ENCODE peak calls at places on chromosomes 11 and 22, in nine cellular contexts. One of them, this sample, is unnamed.

GRCh38 chr11:14148653-14149273 is 186.2 kb downstream of the SPON1 start:
- DNase-seq in activated naive CD8-positive, alpha-beta T cell treated with anti-CD3 and anti-CD28 coated beads, Interleukin-2, amount 50 U/mL, for 16 hours: no peak
- DNase-seq in fibroblast of mammary gland: peak; percentile 59
- DNase-seq in activated gamma-delta T cell treated with Interleukin-2 at 50 U/mL for 16 hours: no peak
- DNase-seq in upper lobe of right lung: no peak
- DNase-seq in GM04504: peak; percentile 13
- DNase-seq in anterior cingulate cortex: no peak
- DNase-seq in stimulated activated CD4-positive, alpha-beta T cell treated with anti-CD3 and anti-CD28 coated beads, Interleukin-4, amount 100 ng/mL, for 4 hours: no peak
- DNase-seq in SJSA1: no peak
- DNase-seq in this sample: no peak

GRCh38 chr11:69638941-69639681 is 1.8 kb upstream of the CCND1 start:
- DNase-seq in activated naive CD8-positive, alpha-beta T cell treated with anti-CD3 and anti-CD28 coated beads, Interleukin-2, amount 50 U/mL, for 16 hours: no peak
- DNase-seq in fibroblast of mammary gland: peak; percentile 96
- DNase-seq in activated gamma-delta T cell treated with Interleukin-2 at 50 U/mL for 16 hours: no peak
- DNase-seq in upper lobe of right lung: peak; percentile 96
- DNase-seq in GM04504: peak; percentile 92
- DNase-seq in anterior cingulate cortex: peak; percentile 64
- DNase-seq in stimulated activated CD4-positive, alpha-beta T cell treated with anti-CD3 and anti-CD28 coated beads, Interleukin-4, amount 100 ng/mL, for 4 hours: no peak
- DNase-seq in SJSA1: peak; percentile 100
- DNase-seq in this sample: peak; percentile 41

GRCh38 chr22:30665266-30665665 is 2.4 kb downstream of the DUSP18 start:
- DNase-seq in activated naive CD8-positive, alpha-beta T cell treated with anti-CD3 and anti-CD28 coated beads, Interleukin-2, amount 50 U/mL, for 16 hours: no peak
- DNase-seq in fibroblast of mammary gland: no peak
- DNase-seq in activated gamma-delta T cell treated with Interleukin-2 at 50 U/mL for 16 hours: no peak
- DNase-seq in upper lobe of right lung: no peak
- DNase-seq in GM04504: no peak
- DNase-seq in anterior cingulate cortex: no peak
- DNase-seq in stimulated activated CD4-positive, alpha-beta T cell treated with anti-CD3 and anti-CD28 coated beads, Interleukin-4, amount 100 ng/mL, for 4 hours: no peak
- DNase-seq in SJSA1: no peak
- DNase-seq in this sample: no peak

GRCh38 chr11:77557553-77557952 is 32.2 kb upstream of the AQP11 start:
- DNase-seq in activated naive CD8-positive, alpha-beta T cell treated with anti-CD3 and anti-CD28 coated beads, Interleukin-2, amount 50 U/mL, for 16 hours: no peak
- DNase-seq in fibroblast of mammary gland: peak; percentile 31
- DNase-seq in activated gamma-delta T cell treated with Interleukin-2 at 50 U/mL for 16 hours: no peak
- DNase-seq in upper lobe of right lung: no peak
- DNase-seq in GM04504: no peak
- DNase-seq in anterior cingulate cortex: no peak
- DNase-seq in stimulated activated CD4-positive, alpha-beta T cell treated with anti-CD3 and anti-CD28 coated beads, Interleukin-4, amount 100 ng/mL, for 4 hours: no peak
- DNase-seq in SJSA1: no peak
- DNase-seq in this sample: no peak

GRCh38 chr22:39253427-39254070 is 8.8 kb upstream of the PDGFB start:
- DNase-seq in activated naive CD8-positive, alpha-beta T cell treated with anti-CD3 and anti-CD28 coated beads, Interleukin-2, amount 50 U/mL, for 16 hours: no peak
- DNase-seq in fibroblast of mammary gland: peak; percentile 84
- DNase-seq in activated gamma-delta T cell treated with Interleukin-2 at 50 U/mL for 16 hours: no peak
- DNase-seq in upper lobe of right lung: no peak
- DNase-seq in GM04504: peak; percentile 44
- DNase-seq in anterior cingulate cortex: peak; percentile 47
- DNase-seq in stimulated activated CD4-positive, alpha-beta T cell treated with anti-CD3 and anti-CD28 coated beads, Interleukin-4, amount 100 ng/mL, for 4 hours: no peak
- DNase-seq in SJSA1: peak; percentile 88
- DNase-seq in this sample: no peak

GRCh38 chr11:2689551-2690260 is 10.1 kb downstream of the KCNQ1OT1 start:
- DNase-seq in activated naive CD8-positive, alpha-beta T cell treated with anti-CD3 and anti-CD28 coated beads, Interleukin-2, amount 50 U/mL, for 16 hours: no peak
- DNase-seq in fibroblast of mammary gland: no peak
- DNase-seq in activated gamma-delta T cell treated with Interleukin-2 at 50 U/mL for 16 hours: no peak
- DNase-seq in upper lobe of right lung: peak; percentile 48
- DNase-seq in GM04504: no peak
- DNase-seq in anterior cingulate cortex: no peak
- DNase-seq in stimulated activated CD4-positive, alpha-beta T cell treated with anti-CD3 and anti-CD28 coated beads, Interleukin-4, amount 100 ng/mL, for 4 hours: no peak
- DNase-seq in SJSA1: no peak
- DNase-seq in this sample: no peak

GRCh38 chr11:20541503-20541902 is 57.9 kb upstream of the SLC6A5 start:
- DNase-seq in activated naive CD8-positive, alpha-beta T cell treated with anti-CD3 and anti-CD28 coated beads, Interleukin-2, amount 50 U/mL, for 16 hours: no peak
- DNase-seq in fibroblast of mammary gland: no peak
- DNase-seq in activated gamma-delta T cell treated with Interleukin-2 at 50 U/mL for 16 hours: no peak
- DNase-seq in upper lobe of right lung: no peak
- DNase-seq in GM04504: no peak
- DNase-seq in anterior cingulate cortex: no peak
- DNase-seq in stimulated activated CD4-positive, alpha-beta T cell treated with anti-CD3 and anti-CD28 coated beads, Interleukin-4, amount 100 ng/mL, for 4 hours: no peak
- DNase-seq in SJSA1: no peak
- DNase-seq in this sample: no peak

GRCh38 chr22:40606306-40606705 is 30.2 kb downstream of the MRTFA start:
- DNase-seq in activated naive CD8-positive, alpha-beta T cell treated with anti-CD3 and anti-CD28 coated beads, Interleukin-2, amount 50 U/mL, for 16 hours: no peak
- DNase-seq in fibroblast of mammary gland: no peak
- DNase-seq in activated gamma-delta T cell treated with Interleukin-2 at 50 U/mL for 16 hours: no peak
- DNase-seq in upper lobe of right lung: no peak
- DNase-seq in GM04504: no peak
- DNase-seq in anterior cingulate cortex: no peak
- DNase-seq in stimulated activated CD4-positive, alpha-beta T cell treated with anti-CD3 and anti-CD28 coated beads, Interleukin-4, amount 100 ng/mL, for 4 hours: no peak
- DNase-seq in SJSA1: no peak
- DNase-seq in this sample: no peak

GRCh38 chr11:27444801-27445215 is 27.8 kb downstream of the LGR4 start:
- DNase-seq in activated naive CD8-positive, alpha-beta T cell treated with anti-CD3 and anti-CD28 coated beads, Interleukin-2, amount 50 U/mL, for 16 hours: no peak
- DNase-seq in fibroblast of mammary gland: no peak
- DNase-seq in activated gamma-delta T cell treated with Interleukin-2 at 50 U/mL for 16 hours: no peak
- DNase-seq in upper lobe of right lung: no peak
- DNase-seq in GM04504: no peak
- DNase-seq in anterior cingulate cortex: no peak
- DNase-seq in stimulated activated CD4-positive, alpha-beta T cell treated with anti-CD3 and anti-CD28 coated beads, Interleukin-4, amount 100 ng/mL, for 4 hours: no peak
- DNase-seq in SJSA1: no peak
- DNase-seq in this sample: no peak

GRCh38 chr22:26724414-26724813 is 67.0 kb downstream of the MIAT start:
- DNase-seq in activated naive CD8-positive, alpha-beta T cell treated with anti-CD3 and anti-CD28 coated beads, Interleukin-2, amount 50 U/mL, for 16 hours: no peak
- DNase-seq in fibroblast of mammary gland: no peak
- DNase-seq in activated gamma-delta T cell treated with Interleukin-2 at 50 U/mL for 16 hours: no peak
- DNase-seq in upper lobe of right lung: no peak
- DNase-seq in GM04504: no peak
- DNase-seq in anterior cingulate cortex: no peak
- DNase-seq in stimulated activated CD4-positive, alpha-beta T cell treated with anti-CD3 and anti-CD28 coated beads, Interleukin-4, amount 100 ng/mL, for 4 hours: no peak
- DNase-seq in SJSA1: no peak
- DNase-seq in this sample: no peak

GRCh38 chr11:125464266-125464662 is 31.8 kb downstream of the FEZ1 start:
- DNase-seq in activated naive CD8-positive, alpha-beta T cell treated with anti-CD3 and anti-CD28 coated beads, Interleukin-2, amount 50 U/mL, for 16 hours: no peak
- DNase-seq in fibroblast of mammary gland: peak; percentile 47
- DNase-seq in activated gamma-delta T cell treated with Interleukin-2 at 50 U/mL for 16 hours: no peak
- DNase-seq in upper lobe of right lung: no peak
- DNase-seq in GM04504: no peak
- DNase-seq in anterior cingulate cortex: no peak
- DNase-seq in stimulated activated CD4-positive, alpha-beta T cell treated with anti-CD3 and anti-CD28 coated beads, Interleukin-4, amount 100 ng/mL, for 4 hours: no peak
- DNase-seq in SJSA1: no peak
- DNase-seq in this sample: no peak

GRCh38 chr22:30241576-30242371 is 4.8 kb downstream of the LIF start:
- DNase-seq in activated naive CD8-positive, alpha-beta T cell treated with anti-CD3 and anti-CD28 coated beads, Interleukin-2, amount 50 U/mL, for 16 hours: no peak
- DNase-seq in fibroblast of mammary gland: no peak
- DNase-seq in activated gamma-delta T cell treated with Interleukin-2 at 50 U/mL for 16 hours: no peak
- DNase-seq in upper lobe of right lung: no peak
- DNase-seq in GM04504: no peak
- DNase-seq in anterior cingulate cortex: no peak
- DNase-seq in stimulated activated CD4-positive, alpha-beta T cell treated with anti-CD3 and anti-CD28 coated beads, Interleukin-4, amount 100 ng/mL, for 4 hours: no peak
- DNase-seq in SJSA1: no peak
- DNase-seq in this sample: no peak

GRCh38 chr22:37741312-37741795 is 44.5 kb downstream of the TRIOBP start:
- DNase-seq in activated naive CD8-positive, alpha-beta T cell treated with anti-CD3 and anti-CD28 coated beads, Interleukin-2, amount 50 U/mL, for 16 hours: no peak
- DNase-seq in fibroblast of mammary gland: peak; percentile 99
- DNase-seq in activated gamma-delta T cell treated with Interleukin-2 at 50 U/mL for 16 hours: no peak
- DNase-seq in upper lobe of right lung: peak; percentile 85
- DNase-seq in GM04504: peak; percentile 96
- DNase-seq in anterior cingulate cortex: no peak
- DNase-seq in stimulated activated CD4-positive, alpha-beta T cell treated with anti-CD3 and anti-CD28 coated beads, Interleukin-4, amount 100 ng/mL, for 4 hours: no peak
- DNase-seq in SJSA1: peak; percentile 69
- DNase-seq in this sample: no peak

GRCh38 chr11:126884192-126884973 is 116.2 kb downstream of the KIRREL3 start:
- DNase-seq in activated naive CD8-positive, alpha-beta T cell treated with anti-CD3 and anti-CD28 coated beads, Interleukin-2, amount 50 U/mL, for 16 hours: no peak
- DNase-seq in fibroblast of mammary gland: no peak
- DNase-seq in activated gamma-delta T cell treated with Interleukin-2 at 50 U/mL for 16 hours: no peak
- DNase-seq in upper lobe of right lung: no peak
- DNase-seq in GM04504: no peak
- DNase-seq in anterior cingulate cortex: no peak
- DNase-seq in stimulated activated CD4-positive, alpha-beta T cell treated with anti-CD3 and anti-CD28 coated beads, Interleukin-4, amount 100 ng/mL, for 4 hours: no peak
- DNase-seq in SJSA1: no peak
- DNase-seq in this sample: no peak

GRCh38 chr22:25777870-25778269 is 35.9 kb downstream of the MYO18B start:
- DNase-seq in activated naive CD8-positive, alpha-beta T cell treated with anti-CD3 and anti-CD28 coated beads, Interleukin-2, amount 50 U/mL, for 16 hours: no peak
- DNase-seq in fibroblast of mammary gland: peak; percentile 68
- DNase-seq in activated gamma-delta T cell treated with Interleukin-2 at 50 U/mL for 16 hours: no peak
- DNase-seq in upper lobe of right lung: no peak
- DNase-seq in GM04504: peak; percentile 15
- DNase-seq in anterior cingulate cortex: no peak
- DNase-seq in stimulated activated CD4-positive, alpha-beta T cell treated with anti-CD3 and anti-CD28 coated beads, Interleukin-4, amount 100 ng/mL, for 4 hours: no peak
- DNase-seq in SJSA1: no peak
- DNase-seq in this sample: no peak

GRCh38 chr11:103608566-103608965 is 427.9 kb upstream of the DDI1 start:
- DNase-seq in activated naive CD8-positive, alpha-beta T cell treated with anti-CD3 and anti-CD28 coated beads, Interleukin-2, amount 50 U/mL, for 16 hours: no peak
- DNase-seq in fibroblast of mammary gland: peak; percentile 84
- DNase-seq in activated gamma-delta T cell treated with Interleukin-2 at 50 U/mL for 16 hours: no peak
- DNase-seq in upper lobe of right lung: no peak
- DNase-seq in GM04504: no peak
- DNase-seq in anterior cingulate cortex: no peak
- DNase-seq in stimulated activated CD4-positive, alpha-beta T cell treated with anti-CD3 and anti-CD28 coated beads, Interleukin-4, amount 100 ng/mL, for 4 hours: no peak
- DNase-seq in SJSA1: no peak
- DNase-seq in this sample: no peak

GRCh38 chr11:109023029-109023428 is 358.2 kb downstream of the DDX10 start:
- DNase-seq in activated naive CD8-positive, alpha-beta T cell treated with anti-CD3 and anti-CD28 coated beads, Interleukin-2, amount 50 U/mL, for 16 hours: no peak
- DNase-seq in fibroblast of mammary gland: peak; percentile 90
- DNase-seq in activated gamma-delta T cell treated with Interleukin-2 at 50 U/mL for 16 hours: no peak
- DNase-seq in upper lobe of right lung: no peak
- DNase-seq in GM04504: no peak
- DNase-seq in anterior cingulate cortex: no peak
- DNase-seq in stimulated activated CD4-positive, alpha-beta T cell treated with anti-CD3 and anti-CD28 coated beads, Interleukin-4, amount 100 ng/mL, for 4 hours: no peak
- DNase-seq in SJSA1: no peak
- DNase-seq in this sample: no peak

GRCh38 chr11:86508604-86509471 is 134.2 kb downstream of the CCDC81 start:
- DNase-seq in activated naive CD8-positive, alpha-beta T cell treated with anti-CD3 and anti-CD28 coated beads, Interleukin-2, amount 50 U/mL, for 16 hours: no peak
- DNase-seq in fibroblast of mammary gland: peak; percentile 57
- DNase-seq in activated gamma-delta T cell treated with Interleukin-2 at 50 U/mL for 16 hours: no peak
- DNase-seq in upper lobe of right lung: no peak
- DNase-seq in GM04504: no peak
- DNase-seq in anterior cingulate cortex: no peak
- DNase-seq in stimulated activated CD4-positive, alpha-beta T cell treated with anti-CD3 and anti-CD28 coated beads, Interleukin-4, amount 100 ng/mL, for 4 hours: no peak
- DNase-seq in SJSA1: no peak
- DNase-seq in this sample: no peak

GRCh38 chr22:18954333-18954732 is 18.2 kb upstream of the PRODH start:
- DNase-seq in activated naive CD8-positive, alpha-beta T cell treated with anti-CD3 and anti-CD28 coated beads, Interleukin-2, amount 50 U/mL, for 16 hours: peak; percentile 32
- DNase-seq in fibroblast of mammary gland: peak; percentile 27
- DNase-seq in activated gamma-delta T cell treated with Interleukin-2 at 50 U/mL for 16 hours: peak; percentile 53
- DNase-seq in upper lobe of right lung: peak; percentile 84
- DNase-seq in GM04504: peak; percentile 7
- DNase-seq in anterior cingulate cortex: peak; percentile 45
- DNase-seq in stimulated activated CD4-positive, alpha-beta T cell treated with anti-CD3 and anti-CD28 coated beads, Interleukin-4, amount 100 ng/mL, for 4 hours: peak; percentile 30
- DNase-seq in SJSA1: peak; percentile 63
- DNase-seq in this sample: peak; percentile 72

GRCh38 chr11:26944866-26945664 is 48.8 kb upstream of the FIBIN start:
- DNase-seq in activated naive CD8-positive, alpha-beta T cell treated with anti-CD3 and anti-CD28 coated beads, Interleukin-2, amount 50 U/mL, for 16 hours: no peak
- DNase-seq in fibroblast of mammary gland: peak; percentile 97
- DNase-seq in activated gamma-delta T cell treated with Interleukin-2 at 50 U/mL for 16 hours: no peak
- DNase-seq in upper lobe of right lung: no peak
- DNase-seq in GM04504: peak; percentile 78
- DNase-seq in anterior cingulate cortex: no peak
- DNase-seq in stimulated activated CD4-positive, alpha-beta T cell treated with anti-CD3 and anti-CD28 coated beads, Interleukin-4, amount 100 ng/mL, for 4 hours: no peak
- DNase-seq in SJSA1: no peak
- DNase-seq in this sample: no peak

GRCh38 chr11:9826390-9826789 is 162.5 kb downstream of the SWAP70 start:
- DNase-seq in activated naive CD8-positive, alpha-beta T cell treated with anti-CD3 and anti-CD28 coated beads, Interleukin-2, amount 50 U/mL, for 16 hours: no peak
- DNase-seq in fibroblast of mammary gland: no peak
- DNase-seq in activated gamma-delta T cell treated with Interleukin-2 at 50 U/mL for 16 hours: no peak
- DNase-seq in upper lobe of right lung: no peak
- DNase-seq in GM04504: no peak
- DNase-seq in anterior cingulate cortex: no peak
- DNase-seq in stimulated activated CD4-positive, alpha-beta T cell treated with anti-CD3 and anti-CD28 coated beads, Interleukin-4, amount 100 ng/mL, for 4 hours: no peak
- DNase-seq in SJSA1: no peak
- DNase-seq in this sample: no peak

GRCh38 chr22:29431986-29432385 is 6.4 kb upstream of the RFPL1 start:
- DNase-seq in activated naive CD8-positive, alpha-beta T cell treated with anti-CD3 and anti-CD28 coated beads, Interleukin-2, amount 50 U/mL, for 16 hours: no peak
- DNase-seq in fibroblast of mammary gland: no peak
- DNase-seq in activated gamma-delta T cell treated with Interleukin-2 at 50 U/mL for 16 hours: no peak
- DNase-seq in upper lobe of right lung: no peak
- DNase-seq in GM04504: no peak
- DNase-seq in anterior cingulate cortex: no peak
- DNase-seq in stimulated activated CD4-positive, alpha-beta T cell treated with anti-CD3 and anti-CD28 coated beads, Interleukin-4, amount 100 ng/mL, for 4 hours: no peak
- DNase-seq in SJSA1: no peak
- DNase-seq in this sample: no peak

GRCh38 chr22:44738347-44738715 is 14.0 kb upstream of the ARHGAP8 start:
- DNase-seq in activated naive CD8-positive, alpha-beta T cell treated with anti-CD3 and anti-CD28 coated beads, Interleukin-2, amount 50 U/mL, for 16 hours: no peak
- DNase-seq in fibroblast of mammary gland: no peak
- DNase-seq in activated gamma-delta T cell treated with Interleukin-2 at 50 U/mL for 16 hours: no peak
- DNase-seq in upper lobe of right lung: no peak
- DNase-seq in GM04504: no peak
- DNase-seq in anterior cingulate cortex: no peak
- DNase-seq in stimulated activated CD4-positive, alpha-beta T cell treated with anti-CD3 and anti-CD28 coated beads, Interleukin-4, amount 100 ng/mL, for 4 hours: no peak
- DNase-seq in SJSA1: no peak
- DNase-seq in this sample: no peak

GRCh38 chr11:35045219-35045819 is 93.7 kb upstream of the CD44 start:
- DNase-seq in activated naive CD8-positive, alpha-beta T cell treated with anti-CD3 and anti-CD28 coated beads, Interleukin-2, amount 50 U/mL, for 16 hours: no peak
- DNase-seq in fibroblast of mammary gland: no peak
- DNase-seq in activated gamma-delta T cell treated with Interleukin-2 at 50 U/mL for 16 hours: peak; percentile 72
- DNase-seq in upper lobe of right lung: no peak
- DNase-seq in GM04504: no peak
- DNase-seq in anterior cingulate cortex: no peak
- DNase-seq in stimulated activated CD4-positive, alpha-beta T cell treated with anti-CD3 and anti-CD28 coated beads, Interleukin-4, amount 100 ng/mL, for 4 hours: peak; percentile 73
- DNase-seq in SJSA1: no peak
- DNase-seq in this sample: peak; percentile 84

GRCh38 chr22:40082184-40082583 is 87.4 kb downstream of the FAM83F start:
- DNase-seq in activated naive CD8-positive, alpha-beta T cell treated with anti-CD3 and anti-CD28 coated beads, Interleukin-2, amount 50 U/mL, for 16 hours: no peak
- DNase-seq in fibroblast of mammary gland: no peak
- DNase-seq in activated gamma-delta T cell treated with Interleukin-2 at 50 U/mL for 16 hours: no peak
- DNase-seq in upper lobe of right lung: no peak
- DNase-seq in GM04504: no peak
- DNase-seq in anterior cingulate cortex: no peak
- DNase-seq in stimulated activated CD4-positive, alpha-beta T cell treated with anti-CD3 and anti-CD28 coated beads, Interleukin-4, amount 100 ng/mL, for 4 hours: no peak
- DNase-seq in SJSA1: no peak
- DNase-seq in this sample: no peak

GRCh38 chr11:79902493-79902892 is 461.7 kb upstream of the TENM4 start:
- DNase-seq in activated naive CD8-positive, alpha-beta T cell treated with anti-CD3 and anti-CD28 coated beads, Interleukin-2, amount 50 U/mL, for 16 hours: no peak
- DNase-seq in fibroblast of mammary gland: peak; percentile 5
- DNase-seq in activated gamma-delta T cell treated with Interleukin-2 at 50 U/mL for 16 hours: no peak
- DNase-seq in upper lobe of right lung: no peak
- DNase-seq in GM04504: no peak
- DNase-seq in anterior cingulate cortex: no peak
- DNase-seq in stimulated activated CD4-positive, alpha-beta T cell treated with anti-CD3 and anti-CD28 coated beads, Interleukin-4, amount 100 ng/mL, for 4 hours: no peak
- DNase-seq in SJSA1: no peak
- DNase-seq in this sample: no peak

GRCh38 chr11:20488352-20488751 is 100.8 kb downstream of the PRMT3 start:
- DNase-seq in activated naive CD8-positive, alpha-beta T cell treated with anti-CD3 and anti-CD28 coated beads, Interleukin-2, amount 50 U/mL, for 16 hours: no peak
- DNase-seq in fibroblast of mammary gland: no peak
- DNase-seq in activated gamma-delta T cell treated with Interleukin-2 at 50 U/mL for 16 hours: no peak
- DNase-seq in upper lobe of right lung: no peak
- DNase-seq in GM04504: no peak
- DNase-seq in anterior cingulate cortex: no peak
- DNase-seq in stimulated activated CD4-positive, alpha-beta T cell treated with anti-CD3 and anti-CD28 coated beads, Interleukin-4, amount 100 ng/mL, for 4 hours: no peak
- DNase-seq in SJSA1: no peak
- DNase-seq in this sample: no peak

GRCh38 chr22:28025866-28026575 is 107.0 kb upstream of the PITPNB start:
- DNase-seq in activated naive CD8-positive, alpha-beta T cell treated with anti-CD3 and anti-CD28 coated beads, Interleukin-2, amount 50 U/mL, for 16 hours: no peak
- DNase-seq in fibroblast of mammary gland: no peak
- DNase-seq in activated gamma-delta T cell treated with Interleukin-2 at 50 U/mL for 16 hours: no peak
- DNase-seq in upper lobe of right lung: peak; percentile 41
- DNase-seq in GM04504: no peak
- DNase-seq in anterior cingulate cortex: no peak
- DNase-seq in stimulated activated CD4-positive, alpha-beta T cell treated with anti-CD3 and anti-CD28 coated beads, Interleukin-4, amount 100 ng/mL, for 4 hours: no peak
- DNase-seq in SJSA1: peak; percentile 30
- DNase-seq in this sample: no peak

This sample was measured in memory B cell.